ENCODE peak calls at places on chromosomes 1 and 21, in nine cellular contexts. K, O, L, D, H, T, U, G and J are unnamed samples.

GRCh38 chr1:214510914-214511638 is 40.3 kb downstream of the PTPN14 start:
- DNase-seq in K (no peak), O (no peak), L (no peak), D (no peak), H (no peak), T (no peak), U (no peak), G (no peak), J (no peak)

GRCh38 chr1:173429517-173430477 is 47.3 kb upstream of the PRDX6 start:
- DNase-seq in K (peak; percentile 64), O (peak; percentile 28), L (peak; percentile 89), D (peak; percentile 96), H (peak; percentile 92), T (peak; percentile 66), U (peak; percentile 86), G (peak; percentile 86), J (peak; percentile 88)

GRCh38 chr21:42624936-42625335 is 28.5 kb upstream of the PDE9A start:
- DNase-seq in K (no peak), O (no peak), L (no peak), D (no peak), H (no peak), T (no peak), U (no peak), G (no peak), J (no peak)

GRCh38 chr1:98781906-98782305 is 120.4 kb downstream of the SNX7 start:
- DNase-seq in K (no peak), O (no peak), L (no peak), D (no peak), H (no peak), T (no peak), U (no peak), G (no peak), J (no peak)

GRCh38 chr1:109762821-109763645 is 690 bp downstream of the EPS8L3 start:
- DNase-seq in K (peak; percentile 21), O (no peak), L (peak; percentile 14), D (peak; percentile 92), H (peak; percentile 12), T (no peak), U (peak; percentile 68), G (no peak), J (peak; percentile 14)

GRCh38 chr1:202158810-202159533 is 1.4 kb downstream of the PTPN7 start:
- DNase-seq in K (no peak), O (no peak), L (no peak), D (no peak), H (no peak), T (no peak), U (no peak), G (no peak), J (no peak)

GRCh38 chr1:38138498-38139233 is 92.1 kb upstream of the POU3F1 start:
- DNase-seq in K (peak; percentile 90), O (no peak), L (peak; percentile 82), D (peak; percentile 97), H (peak; percentile 92), T (no peak), U (peak; percentile 35), G (peak; percentile 71), J (peak; percentile 84)

GRCh38 chr1:11025618-11026017 is 13.2 kb downstream of the TARDBP start:
- DNase-seq in K (no peak), O (no peak), L (no peak), D (no peak), H (no peak), T (no peak), U (no peak), G (no peak), J (no peak)

GRCh38 chr1:33056426-33056825 is 19.7 kb upstream of the AK2 start:
- DNase-seq in K (no peak), O (no peak), L (no peak), D (no peak), H (no peak), T (no peak), U (no peak), G (no peak), J (no peak)

GRCh38 chr1:109625601-109626560 is 6.2 kb downstream of the AMPD2 start:
- DNase-seq in K (no peak), O (no peak), L (no peak), D (no peak), H (no peak), T (no peak), U (no peak), G (peak; percentile 5), J (no peak)

GRCh38 chr21:45970674-45971486 is 10.7 kb upstream of the COL6A1 start:
- DNase-seq in K (no peak), O (peak; percentile 74), L (peak; percentile 74), D (peak; percentile 44), H (peak; percentile 82), T (no peak), U (peak; percentile 65), G (peak; percentile 65), J (peak; percentile 76)

GRCh38 chr1:177945943-177946650 is 23.8 kb downstream of the SEC16B start:
- DNase-seq in K (peak; percentile 72), O (peak; percentile 73), L (peak; percentile 57), D (peak; percentile 65), H (peak; percentile 63), T (peak; percentile 67), U (peak; percentile 49), G (peak; percentile 24), J (peak; percentile 44)

DNA sequence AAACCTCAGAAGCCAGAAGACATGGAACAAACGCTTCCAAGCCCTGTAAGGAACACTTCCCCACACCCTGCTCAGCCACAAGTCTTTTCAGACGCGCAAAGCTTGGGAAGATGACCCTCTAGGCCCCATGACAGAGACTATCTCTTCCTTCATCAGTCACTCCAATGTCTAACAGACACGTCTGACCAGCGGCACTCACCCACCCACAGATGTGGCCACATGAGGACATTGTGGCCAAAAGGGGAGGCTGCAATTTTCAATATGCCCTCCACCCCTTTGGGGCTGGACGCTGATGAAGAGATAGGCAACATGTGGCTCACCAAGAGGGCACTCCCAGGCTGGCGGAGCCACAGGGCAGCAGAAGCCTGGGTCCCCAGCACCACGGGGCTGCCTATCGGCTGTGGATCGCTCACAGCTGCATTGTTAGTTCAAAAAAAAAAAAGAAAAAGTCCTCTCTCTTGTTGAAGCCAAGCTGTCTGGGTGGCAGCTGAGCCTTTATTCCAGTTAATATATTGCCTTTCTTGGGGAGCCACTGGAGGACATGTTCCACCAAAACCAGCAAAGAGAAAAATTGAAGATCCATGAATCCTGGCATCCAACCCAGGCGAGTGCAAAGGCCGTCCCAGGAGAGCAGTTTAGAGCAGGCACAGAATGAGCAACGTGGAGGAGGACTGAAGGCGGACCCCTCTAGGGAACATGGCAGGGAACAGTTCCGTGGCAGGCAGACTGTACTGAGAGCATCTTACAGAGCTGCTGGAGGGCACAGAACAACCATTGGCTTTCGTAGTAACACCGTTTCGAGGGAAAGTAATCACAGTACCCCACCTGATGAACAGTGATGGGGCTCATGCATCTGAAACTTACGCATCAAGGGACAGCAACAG is 52.7 kb upstream of the GPR153 start:
- DNase-seq in K (no peak), O (no peak), L (no peak), D (no peak), H (no peak), T (no peak), U (no peak), G (no peak), J (no peak)
- H3K4me1 ChIP-seq in K (no peaks in the 10 kb centered on the region), O (no peaks in the 10 kb centered on the region), L (no peaks in the 10 kb centered on the region), D (peaks cover 5% of the 10 kb centered on the region), H (no peaks in the 10 kb centered on the region), T (no peaks in the 10 kb centered on the region), U (no peaks in the 10 kb centered on the region), G (no peaks in the 10 kb centered on the region), J (peaks cover 7% of the 10 kb centered on the region)

DNA sequence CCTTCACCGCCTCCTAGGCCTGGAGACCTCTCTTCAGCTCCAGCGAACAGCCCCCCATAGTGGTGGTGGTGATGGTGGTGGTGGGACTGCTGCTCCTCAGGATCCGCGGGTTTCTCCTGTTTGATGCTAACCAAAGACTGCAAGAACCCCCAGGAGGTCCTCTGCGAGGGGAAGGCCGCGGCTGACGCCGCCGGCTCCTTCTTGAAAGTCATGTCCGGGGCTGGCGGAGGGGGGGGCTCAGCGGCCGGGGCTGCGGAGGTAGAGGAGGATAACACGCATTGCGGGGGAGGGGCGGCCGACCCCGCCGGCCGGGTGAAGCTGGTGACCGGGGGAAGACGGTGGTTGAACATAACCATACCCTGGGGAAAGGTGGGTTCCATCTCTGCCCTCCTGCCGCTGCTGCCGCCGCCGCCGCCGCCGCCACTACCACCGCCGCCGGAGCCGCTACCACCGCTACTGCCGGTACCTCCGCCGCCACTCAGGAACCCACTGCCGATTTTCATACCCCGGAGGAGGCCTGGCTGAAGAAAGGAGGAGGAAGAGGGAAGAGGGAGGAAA is 554 bp downstream of the ZNF281 start:
- DNase-seq in K (no peak), O (peak; percentile 38), L (peak; percentile 27), D (peak; percentile 33), H (peak; percentile 64), T (no peak), U (peak; percentile 42), G (no peak), J (peak; percentile 30)
- H3K4me1 ChIP-seq in K (peaks cover 41% of the 10 kb centered on the region), O (peaks cover 31% of the 10 kb centered on the region), L (peaks cover 12% of the 10 kb centered on the region), D (peaks cover 11% of the 10 kb centered on the region), H (peaks cover 37% of the 10 kb centered on the region), T (peaks cover 6% of the 10 kb centered on the region), U (peaks cover 16% of the 10 kb centered on the region), G (peaks cover 57% of the 10 kb centered on the region), J (peaks cover 57% of the 10 kb centered on the region)

GRCh38 chr1:229689273-229689672 is 63.2 kb downstream of the URB2 start:
- DNase-seq in K (no peak), O (no peak), L (no peak), D (no peak), H (no peak), T (no peak), U (no peak), G (no peak), J (no peak)
- H3K4me1 ChIP-seq in K (no peaks in the 10 kb centered on the region), O (no peaks in the 10 kb centered on the region), L (no peaks in the 10 kb centered on the region), D (peaks cover 4% of the 10 kb centered on the region), H (peaks cover 16% of the 10 kb centered on the region), T (peaks cover 7% of the 10 kb centered on the region), U (no peaks in the 10 kb centered on the region), G (peaks cover 10% of the 10 kb centered on the region), J (peaks cover 15% of the 10 kb centered on the region)

GRCh38 chr1:183038333-183038876 is 15.2 kb downstream of the LAMC1 start:
- DNase-seq in K (no peak), O (no peak), L (no peak), D (no peak), H (no peak), T (no peak), U (no peak), G (no peak), J (no peak)

GRCh38 chr1:183040600-183040999 is 17.4 kb downstream of the LAMC1 start:
- DNase-seq in K (no peak), O (no peak), L (no peak), D (no peak), H (no peak), T (no peak), U (no peak), G (no peak), J (no peak)

GRCh38 chr1:183039985-183040447 is 16.8 kb downstream of the LAMC1 start:
- DNase-seq in K (peak; percentile 56), O (no peak), L (no peak), D (peak; percentile 88), H (no peak), T (no peak), U (no peak), G (no peak), J (no peak)

GRCh38 chr1:183039330-183039729 is 16.1 kb downstream of the LAMC1 start:
- DNase-seq in K (no peak), O (no peak), L (no peak), D (no peak), H (no peak), T (no peak), U (no peak), G (no peak), J (no peak)

DNA sequence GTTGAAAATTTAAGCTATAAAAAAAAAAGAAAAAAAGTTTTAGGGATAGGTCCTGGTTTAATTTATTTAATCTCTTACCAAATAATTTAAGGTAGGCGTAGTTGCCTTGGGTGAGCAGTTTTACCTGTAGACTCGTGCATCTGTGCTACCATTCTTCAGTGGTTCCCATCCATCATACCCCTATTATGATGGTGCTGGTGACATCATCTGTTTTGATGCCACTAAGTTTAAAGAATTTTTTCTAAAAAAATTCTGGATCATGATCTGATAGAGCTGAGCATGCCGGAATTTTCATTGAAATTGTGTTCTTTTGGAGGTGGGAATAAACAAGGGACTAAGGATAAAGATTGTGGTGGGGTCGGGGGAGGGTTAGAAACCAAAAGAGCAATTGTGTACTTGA is 15.7 kb downstream of the LAMC1 start:
- DNase-seq in K (no peak), O (no peak), L (no peak), D (no peak), H (no peak), T (no peak), U (no peak), G (no peak), J (no peak)
- H3K4me1 ChIP-seq in K (peaks cover 10% of the 10 kb centered on the region), O (peaks cover 48% of the 10 kb centered on the region), L (peaks cover 5% of the 10 kb centered on the region), D (peaks cover 22% of the 10 kb centered on the region), H (peaks cover 45% of the 10 kb centered on the region), T (peaks cover 11% of the 10 kb centered on the region), U (no peaks in the 10 kb centered on the region), G (peaks cover 95% of the 10 kb centered on the region), J (peaks cover 94% of the 10 kb centered on the region)